ENCODE peak calls at places on chromosomes 11 and 22, in four cellular contexts. One of them, this sample, is unnamed.

GRCh38 chr11:2259466-2259830 is 10.9 kb downstream of the ASCL2 start:
- DNase-seq in CD4-positive, CD25-positive, alpha-beta regulatory T cell: no peak
- DNase-seq in mesendoderm: no peak
- DNase-seq in tibial artery: peak; percentile 44
- DNase-seq in this sample: peak; percentile 3

GRCh38 chr11:134543144-134544044 is 131.4 kb upstream of the B3GAT1 start:
- DNase-seq in mesendoderm: no peak
- DNase-seq in tibial artery: no peak
- DNase-seq in CD4-positive, CD25-positive, alpha-beta regulatory T cell: no peak
- DNase-seq in this sample: no peak

GRCh38 chr11:93024376-93024775 is 54.9 kb downstream of the MTNR1B start:
- DNase-seq in mesendoderm: no peak
- DNase-seq in tibial artery: no peak
- DNase-seq in CD4-positive, CD25-positive, alpha-beta regulatory T cell: no peak
- DNase-seq in this sample: no peak

GRCh38 chr11:6703247-6704063 is 20.3 kb upstream of the MRPL17 start:
- DNase-seq in mesendoderm: peak; percentile 78
- DNase-seq in CD4-positive, CD25-positive, alpha-beta regulatory T cell: no peak
- DNase-seq in tibial artery: peak; percentile 71
- DNase-seq in this sample: peak; percentile 64

GRCh38 chr11:107704432-107704831 is 7.4 kb downstream of the SLN start:
- DNase-seq in tibial artery: no peak
- DNase-seq in mesendoderm: no peak
- DNase-seq in CD4-positive, CD25-positive, alpha-beta regulatory T cell: no peak
- DNase-seq in this sample: no peak

GRCh38 chr11:112776834-112777793 is 184.1 kb upstream of the NCAM1 start:
- DNase-seq in mesendoderm: peak; percentile 95
- DNase-seq in CD4-positive, CD25-positive, alpha-beta regulatory T cell: no peak
- DNase-seq in tibial artery: no peak
- DNase-seq in this sample: no peak

GRCh38 chr22:50034126-50035081 is 21.8 kb upstream of the IL17REL start:
- DNase-seq in tibial artery: no peak
- DNase-seq in mesendoderm: no peak
- DNase-seq in CD4-positive, CD25-positive, alpha-beta regulatory T cell: no peak
- DNase-seq in this sample: no peak

GRCh38 chr11:82867495-82868082 is 32.6 kb downstream of the PRCP start:
- DNase-seq in tibial artery: peak; percentile 73
- DNase-seq in CD4-positive, CD25-positive, alpha-beta regulatory T cell: peak; percentile 60
- DNase-seq in mesendoderm: peak; percentile 91
- DNase-seq in this sample: peak; percentile 89

GRCh38 chr11:77345621-77346020 is 44.1 kb upstream of the GDPD4 start:
- DNase-seq in tibial artery: no peak
- DNase-seq in mesendoderm: no peak
- DNase-seq in CD4-positive, CD25-positive, alpha-beta regulatory T cell: no peak
- DNase-seq in this sample: no peak

GRCh38 chr11:25242928-25243327 is 746.1 kb downstream of the LUZP2 start:
- DNase-seq in CD4-positive, CD25-positive, alpha-beta regulatory T cell: no peak
- DNase-seq in tibial artery: no peak
- DNase-seq in mesendoderm: no peak
- DNase-seq in this sample: no peak

DNA sequence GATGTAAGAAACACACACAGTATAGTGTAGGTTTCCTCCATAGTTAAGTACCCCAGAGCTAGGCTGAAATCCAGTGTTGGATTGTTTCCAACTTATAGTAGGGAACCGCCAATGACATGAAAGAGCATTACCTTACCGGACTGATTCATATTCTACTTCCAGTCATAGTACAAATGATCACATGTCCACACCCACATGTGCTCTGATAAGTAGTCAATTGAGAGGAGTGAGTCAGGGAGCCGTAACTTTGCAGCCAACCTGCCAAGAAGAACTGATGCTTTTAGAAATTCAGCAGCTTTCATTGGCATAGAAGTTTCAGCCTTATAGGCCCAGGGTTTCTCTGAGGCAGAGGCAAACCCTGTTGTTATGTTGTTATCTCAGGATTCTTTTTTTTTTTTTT is 240.6 kb downstream of the ETS1 start:
- DNase-seq in mesendoderm: no peak
- DNase-seq in CD4-positive, CD25-positive, alpha-beta regulatory T cell: no peak
- DNase-seq in tibial artery: no peak
- DNase-seq in this sample: no peak
- H3K27ac ChIP-seq in mesendoderm: no peak overlapping the region
- H3K27ac ChIP-seq in CD4-positive, CD25-positive, alpha-beta regulatory T cell: no peak overlapping the region
- H3K27ac ChIP-seq in tibial artery: no peak overlapping the region
- H3K27ac ChIP-seq in this sample: no peak overlapping the region

GRCh38 chr22:46767249-46767985 is 5.0 kb downstream of the TBC1D22A start:
- DNase-seq in mesendoderm: no peak
- DNase-seq in CD4-positive, CD25-positive, alpha-beta regulatory T cell: no peak
- DNase-seq in tibial artery: no peak
- DNase-seq in this sample: no peak
- H3K27ac ChIP-seq in mesendoderm: no peak overlapping the region
- H3K27ac ChIP-seq in CD4-positive, CD25-positive, alpha-beta regulatory T cell: no peak overlapping the region
- H3K27ac ChIP-seq in tibial artery: no peak overlapping the region
- H3K27ac ChIP-seq in this sample: peak overlapping the region; percentile 83

GRCh38 chr22:25700996-25701815 is 40.8 kb upstream of the MYO18B start:
- DNase-seq in mesendoderm: no peak
- DNase-seq in CD4-positive, CD25-positive, alpha-beta regulatory T cell: no peak
- DNase-seq in tibial artery: no peak
- DNase-seq in this sample: peak; percentile 76
- H3K27ac ChIP-seq in mesendoderm: no peak overlapping the region
- H3K27ac ChIP-seq in CD4-positive, CD25-positive, alpha-beta regulatory T cell: no peak overlapping the region
- H3K27ac ChIP-seq in tibial artery: no peak overlapping the region
- H3K27ac ChIP-seq in this sample: no peak overlapping the region

GRCh38 chr11:119446871-119447663 is 24.1 kb upstream of the THY1 start:
- DNase-seq in CD4-positive, CD25-positive, alpha-beta regulatory T cell: no peak
- DNase-seq in mesendoderm: no peak
- DNase-seq in tibial artery: no peak
- DNase-seq in this sample: no peak

GRCh38 chr11:119449498-119449897 is 26.5 kb upstream of the THY1 start:
- DNase-seq in tibial artery: no peak
- DNase-seq in CD4-positive, CD25-positive, alpha-beta regulatory T cell: no peak
- DNase-seq in mesendoderm: no peak
- DNase-seq in this sample: no peak

GRCh38 chr11:119446434-119446833 is 23.5 kb upstream of the THY1 start:
- DNase-seq in tibial artery: no peak
- DNase-seq in mesendoderm: no peak
- DNase-seq in CD4-positive, CD25-positive, alpha-beta regulatory T cell: no peak
- DNase-seq in this sample: no peak

GRCh38 chr11:119448380-119448779 is 25.4 kb upstream of the THY1 start:
- DNase-seq in mesendoderm: no peak
- DNase-seq in CD4-positive, CD25-positive, alpha-beta regulatory T cell: no peak
- DNase-seq in tibial artery: no peak
- DNase-seq in this sample: no peak

GRCh38 chr11:119447664-119448242 is 24.8 kb upstream of the THY1 start:
- DNase-seq in mesendoderm: no peak
- DNase-seq in tibial artery: no peak
- DNase-seq in CD4-positive, CD25-positive, alpha-beta regulatory T cell: no peak
- DNase-seq in this sample: no peak
- H3K27ac ChIP-seq in mesendoderm: no peak overlapping the region
- H3K27ac ChIP-seq in tibial artery: no peak overlapping the region
- H3K27ac ChIP-seq in CD4-positive, CD25-positive, alpha-beta regulatory T cell: no peak overlapping the region
- H3K27ac ChIP-seq in this sample: no peak overlapping the region

DNA sequence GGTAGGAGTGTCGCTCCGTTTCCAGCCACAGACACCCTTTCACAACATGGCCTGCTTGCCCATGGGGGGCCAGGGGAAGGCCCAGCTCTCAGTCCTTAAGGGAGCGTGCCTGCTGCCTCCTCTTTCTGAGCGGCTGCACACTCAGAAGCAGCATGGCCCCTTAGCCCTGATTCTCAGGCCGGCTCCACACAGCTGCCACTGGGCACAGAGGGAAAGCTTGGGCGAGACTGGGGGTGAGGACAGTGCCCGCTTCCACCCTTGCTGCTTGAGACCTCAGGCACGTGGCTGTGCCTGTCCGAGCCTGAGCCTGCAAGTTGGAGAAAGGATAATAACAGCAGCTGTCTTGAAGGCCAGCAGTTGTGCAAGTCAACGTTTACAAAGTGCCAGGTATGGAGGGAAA is 416.3 kb downstream of the SHANK2 start:
- DNase-seq in CD4-positive, CD25-positive, alpha-beta regulatory T cell: no peak
- DNase-seq in mesendoderm: no peak
- DNase-seq in tibial artery: no peak
- DNase-seq in this sample: no peak
- H3K27ac ChIP-seq in CD4-positive, CD25-positive, alpha-beta regulatory T cell: no peak overlapping the region
- H3K27ac ChIP-seq in mesendoderm: no peak overlapping the region
- H3K27ac ChIP-seq in tibial artery: no peak overlapping the region
- H3K27ac ChIP-seq in this sample: no peak overlapping the region

DNA sequence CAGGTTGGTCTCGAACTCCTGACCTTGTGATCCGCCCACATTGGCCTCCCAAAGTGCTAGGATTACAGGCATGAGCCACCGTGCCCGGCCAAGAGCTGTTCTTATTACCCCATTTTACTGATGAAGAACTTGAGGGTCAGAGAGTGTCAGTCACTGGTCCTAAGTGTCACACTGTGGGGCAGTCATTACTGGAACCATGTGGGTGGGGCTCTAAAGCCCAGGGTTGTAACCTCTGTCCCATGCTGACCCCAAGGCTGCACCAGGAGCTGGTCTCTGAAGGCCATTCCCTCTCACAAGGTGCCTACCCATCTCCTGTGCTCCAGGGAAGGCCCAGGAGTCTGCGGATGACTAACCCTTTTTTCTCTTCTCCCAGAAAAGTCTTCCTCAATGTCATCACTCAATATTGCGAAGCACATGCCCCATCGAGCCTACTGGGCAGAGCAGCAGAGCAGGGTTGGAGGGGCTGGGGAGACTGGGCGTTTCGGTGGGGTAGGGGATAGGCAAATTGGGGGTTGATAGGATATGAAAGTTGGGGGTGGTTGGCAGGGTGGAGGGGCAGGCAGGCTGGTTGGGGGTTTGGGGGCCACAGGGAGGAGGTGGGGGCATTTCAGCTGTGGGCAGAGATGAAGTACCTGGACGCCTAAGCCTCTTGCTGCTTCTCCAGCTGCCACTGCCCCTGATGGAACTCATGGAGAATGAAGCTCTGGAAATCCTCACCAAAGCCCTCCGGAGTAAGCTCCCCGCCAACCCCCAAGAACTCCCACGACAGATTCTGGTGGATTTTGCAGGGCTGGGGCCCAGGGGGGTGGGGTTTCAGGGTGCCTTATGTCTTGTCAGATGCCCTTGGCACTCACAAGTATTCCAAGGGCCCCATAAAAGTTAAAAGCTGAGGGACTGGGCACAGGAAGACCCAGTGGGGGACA is 2.0 kb upstream of the ESRRA start:
- DNase-seq in tibial artery: no peak
- DNase-seq in CD4-positive, CD25-positive, alpha-beta regulatory T cell: no peak
- DNase-seq in mesendoderm: no peak
- DNase-seq in this sample: no peak
- H3K27ac ChIP-seq in tibial artery: peak overlapping the region; percentile 82
- H3K27ac ChIP-seq in CD4-positive, CD25-positive, alpha-beta regulatory T cell: peak overlapping the region; percentile 94
- H3K27ac ChIP-seq in mesendoderm: no peak overlapping the region
- H3K27ac ChIP-seq in this sample: peak overlapping the region; percentile 93

DNA sequence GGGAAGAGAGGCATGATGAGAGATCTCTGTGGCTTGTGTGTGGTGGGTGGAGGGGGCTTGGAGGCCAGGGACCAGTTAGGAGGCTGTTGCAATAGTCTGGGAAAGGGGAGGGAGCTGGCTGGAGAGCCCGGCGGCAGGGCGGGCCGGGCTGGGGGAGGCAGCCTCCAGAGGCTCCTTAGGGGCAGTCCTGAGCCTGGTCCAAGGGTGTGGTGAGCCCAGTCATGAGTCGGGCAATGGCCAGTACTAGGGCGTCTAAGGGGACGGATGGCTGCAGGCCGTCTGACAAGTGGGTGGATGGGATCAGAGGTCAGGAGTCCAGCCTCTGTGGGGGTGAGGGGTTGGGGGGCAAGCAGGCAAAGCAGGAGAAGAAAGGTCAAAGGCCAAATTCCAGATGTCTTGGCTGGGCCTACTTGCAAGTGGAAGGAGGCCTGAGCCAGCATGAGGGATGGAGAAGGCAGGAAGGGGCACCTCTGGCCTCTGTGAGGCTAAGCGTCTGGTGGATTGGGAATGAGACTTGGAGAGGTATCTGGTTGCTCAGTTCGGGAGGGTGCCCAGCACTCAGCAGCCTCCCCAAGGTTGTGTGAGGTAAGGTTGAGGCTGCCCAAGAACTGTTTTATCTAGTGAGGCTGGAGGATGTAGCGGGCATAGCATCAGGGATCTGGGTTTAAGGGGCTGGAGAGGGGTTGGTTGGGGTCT is 6.0 kb upstream of the CD248 start:
- DNase-seq in tibial artery: peak; percentile 81
- DNase-seq in mesendoderm: no peak
- DNase-seq in CD4-positive, CD25-positive, alpha-beta regulatory T cell: no peak
- DNase-seq in this sample: peak; percentile 74
- H3K27ac ChIP-seq in tibial artery: no peak overlapping the region
- H3K27ac ChIP-seq in mesendoderm: no peak overlapping the region
- H3K27ac ChIP-seq in CD4-positive, CD25-positive, alpha-beta regulatory T cell: no peak overlapping the region
- H3K27ac ChIP-seq in this sample: peak overlapping the region; percentile 22

DNA sequence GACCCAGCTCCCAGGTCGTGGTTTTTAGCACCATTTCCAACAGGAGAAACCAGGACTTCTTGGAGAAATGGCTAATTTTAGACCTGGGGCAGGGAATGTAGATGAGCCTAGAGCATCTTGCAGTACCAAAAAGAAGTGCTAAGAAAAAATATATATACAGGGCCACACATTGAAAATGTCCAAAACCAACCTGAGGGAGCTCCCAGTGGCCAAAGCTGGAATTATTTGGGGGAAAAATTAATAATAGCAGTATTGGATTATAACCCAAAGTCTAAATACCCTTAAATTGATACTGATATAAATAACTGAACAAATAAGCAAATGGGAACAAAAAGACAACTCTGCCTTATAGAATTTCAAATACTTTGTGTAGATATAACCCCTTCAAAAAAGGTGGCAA is 108.0 kb downstream of the PARVA start:
- DNase-seq in tibial artery: no peak
- DNase-seq in mesendoderm: no peak
- DNase-seq in CD4-positive, CD25-positive, alpha-beta regulatory T cell: no peak
- DNase-seq in this sample: no peak
- H3K27ac ChIP-seq in tibial artery: no peak overlapping the region
- H3K27ac ChIP-seq in mesendoderm: no peak overlapping the region
- H3K27ac ChIP-seq in CD4-positive, CD25-positive, alpha-beta regulatory T cell: no peak overlapping the region
- H3K27ac ChIP-seq in this sample: no peak overlapping the region

This sample was measured in heart right ventricle.